ENCODE peak calls at places on chromosomes 5 and 9, in eight cellular contexts. N, O, J, D, B, L, Y and G are unnamed samples.

GRCh38 chr9:92609142-92609500 is 60.8 kb downstream of the IPPK start:
- DNase-seq in N (peak; percentile 32), O (peak; percentile 16), J (no peak), D (no peak), B (no peak), L (no peak), Y (no peak), G (peak; percentile 23)

GRCh38 chr5:139749242-139749641 is 46.4 kb upstream of the PSD2 start:
- DNase-seq in N (no peak), O (no peak), J (no peak), D (no peak), B (no peak), L (no peak), Y (no peak), G (no peak)

GRCh38 chr5:37859805-37860204 is 20.0 kb upstream of the GDNF start:
- DNase-seq in N (no peak), O (no peak), J (no peak), D (no peak), B (no peak), L (peak; percentile 82), Y (no peak), G (no peak)

GRCh38 chr9:15999422-16000339 is 446.8 kb downstream of the CCDC171 start:
- DNase-seq in N (peak; percentile 91), O (peak; percentile 96), J (no peak), D (no peak), B (no peak), L (no peak), Y (no peak), G (peak; percentile 6)

GRCh38 chr5:122187426-122187825 is 58.1 kb downstream of the ZNF474 start:
- DNase-seq in N (peak; percentile 64), O (no peak), J (peak; percentile 49), D (no peak), B (no peak), L (no peak), Y (no peak), G (no peak)

GRCh38 chr5:141121563-141121962 is at the start of gene PCDHB4:
- DNase-seq in N (peak; percentile 6), O (no peak), J (no peak), D (no peak), B (no peak), L (no peak), Y (peak; percentile 69), G (peak; percentile 72)

GRCh38 chr9:90433398-90433890 is 209.2 kb downstream of the DIRAS2 start:
- DNase-seq in N (peak; percentile 10), O (peak; percentile 29), J (no peak), D (peak; percentile 62), B (no peak), L (no peak), Y (no peak), G (peak; percentile 28)

GRCh38 chr5:36573441-36573840 is 33.0 kb upstream of the SLC1A3 start:
- DNase-seq in N (peak; percentile 71), O (peak; percentile 93), J (no peak), D (no peak), B (no peak), L (no peak), Y (no peak), G (no peak)

GRCh38 chr5:53211799-53212198 is 102.2 kb upstream of the MOCS2 start:
- DNase-seq in N (peak; percentile 42), O (peak; percentile 49), J (no peak), D (no peak), B (no peak), L (no peak), Y (no peak), G (no peak)

GRCh38 chr9:72485821-72486605 is 35.4 kb upstream of the TMC1 start:
- DNase-seq in N (peak; percentile 55), O (peak; percentile 73), J (no peak), D (no peak), B (no peak), L (no peak), Y (no peak), G (no peak)

GRCh38 chr5:73418244-73418691 is 30.3 kb downstream of the FOXD1 start:
- DNase-seq in N (no peak), O (no peak), J (no peak), D (no peak), B (no peak), L (no peak), Y (no peak), G (no peak)

GRCh38 chr9:114344692-114345091 is 15.0 kb downstream of the ORM2 start:
- DNase-seq in N (no peak), O (no peak), J (no peak), D (no peak), B (no peak), L (no peak), Y (no peak), G (no peak)

GRCh38 chr5:96336351-96336985 is 96.6 kb downstream of the PCSK1 start:
- DNase-seq in N (peak; percentile 96), O (peak; percentile 76), J (peak; percentile 79), D (peak; percentile 79), B (no peak), L (peak; percentile 90), Y (no peak), G (peak; percentile 87)

GRCh38 chr5:77935516-77936364 is 159.6 kb upstream of the TBCA start:
- DNase-seq in N (peak; percentile 14), O (peak; percentile 6), J (no peak), D (no peak), B (no peak), L (peak; percentile 52), Y (no peak), G (no peak)

GRCh38 chr9:113482991-113483675 is 19.6 kb downstream of the RGS3 start:
- DNase-seq in N (no peak), O (no peak), J (no peak), D (no peak), B (no peak), L (no peak), Y (no peak), G (no peak)

GRCh38 chr5:135379052-135379654 is 19.9 kb downstream of the MACROH2A1 start:
- DNase-seq in N (peak; percentile 45), O (peak; percentile 64), J (no peak), D (no peak), B (no peak), L (no peak), Y (no peak), G (no peak)

GRCh38 chr5:15834596-15835245 is 334.7 kb downstream of the FBXL7 start:
- DNase-seq in N (peak; percentile 73), O (peak; percentile 94), J (no peak), D (no peak), B (no peak), L (no peak), Y (no peak), G (no peak)

GRCh38 chr5:36054646-36055045 is 12.0 kb downstream of the UGT3A2 start:
- DNase-seq in N (no peak), O (no peak), J (no peak), D (no peak), B (no peak), L (no peak), Y (no peak), G (no peak)

GRCh38 chr5:59422026-59422941 is 471.2 kb downstream of the PDE4D start:
- DNase-seq in N (no peak), O (no peak), J (no peak), D (peak; percentile 42), B (no peak), L (no peak), Y (no peak), G (no peak)

GRCh38 chr5:151158287-151158661 is 695 bp upstream of the ANXA6 start:
- DNase-seq in N (no peak), O (peak; percentile 37), J (no peak), D (peak; percentile 50), B (no peak), L (peak; percentile 62), Y (no peak), G (peak; percentile 52)

GRCh38 chr5:124289122-124289521 is 457.3 kb downstream of the ZNF608 start:
- DNase-seq in N (no peak), O (no peak), J (peak; percentile 21), D (no peak), B (no peak), L (no peak), Y (peak; percentile 72), G (peak; percentile 90)

GRCh38 chr5:123868267-123868666 is 356.3 kb downstream of the CSNK1G3 start:
- DNase-seq in N (no peak), O (no peak), J (peak; percentile 18), D (no peak), B (no peak), L (no peak), Y (no peak), G (no peak)

GRCh38 chr5:149853701-149854100 is 90.9 kb downstream of the PDE6A start:
- DNase-seq in N (no peak), O (no peak), J (no peak), D (no peak), B (no peak), L (no peak), Y (no peak), G (no peak)

GRCh38 chr5:12413075-12413474 is 508.8 kb upstream of the CTNND2 start:
- DNase-seq in N (no peak), O (no peak), J (no peak), D (no peak), B (no peak), L (no peak), Y (no peak), G (no peak)

GRCh38 chr9:121720311-121720991 is 69.0 kb downstream of the DAB2IP start:
- DNase-seq in N (no peak), O (no peak), J (peak; percentile 81), D (no peak), B (peak; percentile 83), L (no peak), Y (no peak), G (peak; percentile 35)
- TF ChIP-seq CTCF in N (no peak), O (no peak), J (no peak), D (no peak), B (no peak), L (no peak), Y (no peak), G (no peak)

GRCh38 chr9:23438299-23438907 is 387.6 kb downstream of the ELAVL2 start:
- DNase-seq in N (no peak), O (no peak), J (no peak), D (no peak), B (no peak), L (no peak), Y (no peak), G (no peak)

GRCh38 chr9:23444658-23445057 is 381.4 kb downstream of the ELAVL2 start:
- DNase-seq in N (no peak), O (no peak), J (no peak), D (no peak), B (no peak), L (no peak), Y (no peak), G (no peak)

GRCh38 chr9:23447166-23447565 is 378.9 kb downstream of the ELAVL2 start:
- DNase-seq in N (no peak), O (no peak), J (no peak), D (no peak), B (no peak), L (no peak), Y (no peak), G (no peak)

GRCh38 chr9:23441275-23441674 is 384.8 kb downstream of the ELAVL2 start:
- DNase-seq in N (no peak), O (no peak), J (no peak), D (no peak), B (no peak), L (no peak), Y (no peak), G (no peak)
- H3K4me3 ChIP-seq in N (no peak overlapping the region), O (no peak overlapping the region), J (no peak overlapping the region), D (no peak overlapping the region), B (no peak overlapping the region), L (no peak overlapping the region), Y (no peak overlapping the region), G (no peak overlapping the region)

GRCh38 chr5:115844321-115844817 is 2.6 kb downstream of the AP3S1 start:
- DNase-seq in N (no peak), O (no peak), J (no peak), D (peak; percentile 33), B (no peak), L (no peak), Y (no peak), G (no peak)
- TF ChIP-seq CTCF in N (no peak), O (no peak), J (no peak), D (no peak), B (no peak), L (no peak), Y (no peak), G (no peak)

GRCh38 chr9:82764270-82764669 is 298.7 kb downstream of the RASEF start:
- DNase-seq in N (no peak), O (no peak), J (no peak), D (no peak), B (no peak), L (no peak), Y (no peak), G (no peak)
- H3K4me3 ChIP-seq in N (no peak overlapping the region), O (no peak overlapping the region), J (no peak overlapping the region), D (no peak overlapping the region), B (no peak overlapping the region), L (no peak overlapping the region), Y (no peak overlapping the region), G (no peak overlapping the region)